ENCODE peak calls at places on chromosomes 2 and 18, in nine cellular contexts. K is small intestine; M is CD8-positive, alpha-beta T cell; Z is esophagus squamous epithelium; J is cardiac fibroblast; Q is right atrium auricular region; L is aorta; H is H7; C is GM06990. P is an unnamed sample.

GRCh38 chr2:111698743-111699554 is 185.0 kb downstream of the ANAPC1 start:
- DNase-seq in K (peak), M (peak), Z (peak), J (peak), Q (peak), L (peak), H (peak), C (no peak), P (peak)

GRCh38 chr2:128305555-128306080 is 13.1 kb downstream of the HS6ST1 start:
- DNase-seq in K (no peak), M (no peak), Z (no peak), J (no peak), Q (no peak), L (peak), H (no peak), C (peak), P (peak)

GRCh38 chr2:38740851-38741541 is 10.2 kb downstream of the SRSF7 start:
- DNase-seq in K (peak), M (no peak), Z (no peak), J (peak), Q (peak), L (peak), H (no peak), C (no peak), P (no peak)

GRCh38 chr2:226031962-226032441 is 632.5 kb downstream of the NYAP2 start:
- DNase-seq in K (no peak), M (no peak), Z (no peak), J (peak), Q (no peak), L (no peak), H (peak), C (no peak), P (no peak)

GRCh38 chr2:150882751-150883520 is 378.7 kb downstream of the RBM43 start:
- DNase-seq in K (no peak), M (no peak), Z (no peak), J (peak), Q (no peak), L (no peak), H (no peak), C (no peak), P (no peak)

GRCh38 chr2:164456599-164456998 is 164.7 kb downstream of the GRB14 start:
- DNase-seq in K (peak), M (no peak), Z (no peak), J (no peak), Q (no peak), L (no peak), H (no peak), C (no peak), P (no peak)

GRCh38 chr2:207394812-207395534 is 134.8 kb upstream of the CREB1 start:
- DNase-seq in K (no peak), M (no peak), Z (no peak), J (peak), Q (no peak), L (no peak), H (no peak), C (no peak), P (no peak)

GRCh38 chr2:225599856-225600255 is 200.3 kb downstream of the NYAP2 start:
- DNase-seq in K (no peak), M (no peak), Z (no peak), J (no peak), Q (no peak), L (no peak), H (no peak), C (no peak), P (no peak)

GRCh38 chr2:104851236-104852160 is 2.4 kb upstream of the POU3F3 start:
- DNase-seq in K (no peak), M (no peak), Z (no peak), J (no peak), Q (no peak), L (no peak), H (no peak), C (no peak), P (no peak)

GRCh38 chr2:101697794-101698418 is 399 bp downstream of the MAP4K4 start:
- DNase-seq in K (no peak), M (peak), Z (no peak), J (no peak), Q (no peak), L (peak), H (peak), C (peak), P (no peak)

GRCh38 chr2:120470041-120470716 is 124.2 kb downstream of the INHBB start:
- DNase-seq in K (no peak), M (no peak), Z (no peak), J (peak), Q (peak), L (peak), H (no peak), C (no peak), P (peak)

GRCh38 chr2:177434475-177434874 is 41.9 kb downstream of the AGPS start:
- DNase-seq in K (no peak), M (no peak), Z (no peak), J (no peak), Q (no peak), L (no peak), H (no peak), C (no peak), P (no peak)

GRCh38 chr2:10405441-10405840 is 42.7 kb downstream of the ODC1 start:
- DNase-seq in K (no peak), M (no peak), Z (no peak), J (peak), Q (no peak), L (peak), H (no peak), C (no peak), P (peak)

GRCh38 chr2:33777791-33778190 is 178.7 kb upstream of the FAM98A start:
- DNase-seq in K (no peak), M (no peak), Z (no peak), J (no peak), Q (no peak), L (no peak), H (no peak), C (no peak), P (no peak)

GRCh38 chr2:118089015-118089800 is 937 bp downstream of the INSIG2 start:
- DNase-seq in K (peak), M (peak), Z (no peak), J (peak), Q (no peak), L (no peak), H (peak), C (no peak), P (no peak)

GRCh38 chr2:68915345-68915841 is 37.3 kb downstream of the GKN2 start:
- DNase-seq in K (no peak), M (no peak), Z (no peak), J (no peak), Q (no peak), L (no peak), H (no peak), C (no peak), P (no peak)

GRCh38 chr2:17912266-17912691 is 33.8 kb downstream of the KCNS3 start:
- DNase-seq in K (no peak), M (no peak), Z (no peak), J (no peak), Q (no peak), L (no peak), H (no peak), C (no peak), P (no peak)

GRCh38 chr2:96602330-96602823 is 35.7 kb downstream of the KANSL3 start:
- DNase-seq in K (peak), M (no peak), Z (no peak), J (no peak), Q (no peak), L (no peak), H (no peak), C (no peak), P (no peak)

GRCh38 chr18:11574545-11574944 is 34.9 kb upstream of the SLC35G4 start:
- DNase-seq in K (no peak), M (no peak), Z (no peak), J (no peak), Q (no peak), L (no peak), H (no peak), C (no peak), P (no peak)

GRCh38 chr2:201260302-201260800 is at the start of gene CASP8:
- DNase-seq in K (peak), M (peak), Z (no peak), J (peak), Q (no peak), L (no peak), H (no peak), C (no peak), P (no peak)

GRCh38 chr18:13437034-13437433 is 218.5 kb downstream of the LDLRAD4 start:
- DNase-seq in K (no peak), M (no peak), Z (no peak), J (no peak), Q (no peak), L (no peak), H (no peak), C (no peak), P (peak)

DNA sequence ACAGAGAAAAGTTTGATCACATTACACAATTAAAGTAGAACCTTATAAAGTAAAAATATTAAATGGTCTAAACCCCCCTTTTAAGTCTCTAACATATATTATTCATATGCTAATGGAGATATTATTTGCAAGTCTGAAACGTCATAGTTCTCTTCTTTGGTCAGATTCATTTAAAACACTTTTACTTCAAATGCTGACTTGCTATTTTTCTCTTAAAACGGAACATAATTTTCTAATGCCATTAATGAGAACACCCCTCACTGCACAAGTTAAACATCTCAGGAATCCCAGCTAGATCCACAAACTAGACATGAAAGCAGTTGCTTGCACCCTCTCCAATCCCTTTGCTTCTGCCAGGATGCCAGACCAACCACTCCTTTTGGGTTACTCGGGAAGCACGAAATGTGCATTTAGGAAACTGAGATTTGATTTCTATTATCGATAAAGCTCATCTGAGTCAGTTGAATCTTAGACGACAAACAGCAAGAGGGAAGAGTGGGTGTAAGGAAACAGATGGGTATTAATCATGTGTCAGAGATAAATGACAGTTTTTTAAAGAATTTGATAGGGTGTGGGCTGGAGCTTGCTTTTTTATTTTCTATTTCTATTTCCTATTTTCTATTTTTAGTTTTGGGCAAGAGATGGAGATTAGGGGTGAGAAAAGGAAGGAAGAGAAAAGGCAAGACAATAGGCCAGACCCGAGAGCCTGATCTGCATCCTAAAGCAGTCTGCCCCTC is 1.5 kb downstream of the ADD2 start:
- DNase-seq in K (no peak), M (no peak), Z (no peak), J (no peak), Q (no peak), L (no peak), H (no peak), C (no peak), P (no peak)
- H3K4me3 ChIP-seq in K (no peak), M (peak), Z (peak), J (no peak), Q (peak), L (no peak), H (peak), C (no peak), P (peak)

GRCh38 chr2:240893363-240893828 is 2.6 kb downstream of the MAB21L4 start:
- DNase-seq in K (no peak), M (peak), Z (no peak), J (peak), Q (no peak), L (no peak), H (no peak), C (peak), P (no peak)
- H3K4me3 ChIP-seq in K (no peak), M (no peak), Z (peak), J (no peak), Q (no peak), L (no peak), H (no peak), C (no peak), P (no peak)

DNA sequence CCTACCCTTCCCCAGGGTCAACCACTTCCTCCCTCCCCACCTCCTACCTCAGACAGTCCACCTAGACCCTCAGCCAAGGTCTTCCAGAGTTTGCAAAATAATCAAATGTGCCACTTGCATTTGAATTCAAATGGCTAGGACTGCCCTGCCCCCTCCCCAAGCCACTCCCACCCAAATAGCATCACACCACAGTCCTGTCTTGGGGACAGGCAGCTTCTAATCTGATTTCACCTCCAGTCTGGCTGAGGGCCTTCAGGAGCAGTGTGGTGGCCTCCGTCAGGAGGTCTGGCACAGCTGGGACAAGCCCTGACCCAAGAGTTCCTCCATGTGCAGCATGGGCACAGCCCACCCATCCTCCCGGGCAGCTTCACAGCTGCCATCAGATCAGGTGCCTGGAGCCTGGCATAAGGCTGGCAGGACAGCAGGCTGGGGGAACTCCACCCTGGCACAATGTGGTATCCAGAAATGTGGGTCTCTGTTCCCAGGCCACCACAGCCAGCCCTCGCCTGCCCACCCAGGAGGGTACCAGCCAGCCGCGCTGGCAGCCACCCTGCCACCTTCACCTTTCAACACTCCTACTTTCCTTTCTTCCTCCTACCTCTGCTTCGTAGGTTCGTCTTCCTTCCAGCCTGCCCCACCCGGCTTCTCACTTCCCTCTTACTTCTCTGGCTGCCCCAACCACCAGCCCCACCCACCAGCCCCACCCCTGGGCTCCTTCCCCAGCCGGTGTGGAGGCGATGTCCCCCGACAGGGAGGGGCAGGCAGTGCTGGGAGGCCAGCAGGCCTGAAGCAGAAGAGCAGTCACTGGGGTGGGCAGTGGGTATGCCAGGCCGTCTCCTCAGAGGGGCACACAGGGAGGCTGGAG is at the start of gene CAPG:
- DNase-seq in K (peak), M (peak), Z (no peak), J (no peak), Q (no peak), L (peak), H (peak), C (peak), P (no peak)
- H3K4me3 ChIP-seq in K (no peak), M (no peak), Z (peak), J (no peak), Q (no peak), L (no peak), H (no peak), C (peak), P (no peak)

GRCh38 chr2:9235388-9236344 is 29.1 kb downstream of the ASAP2 start:
- DNase-seq in K (no peak), M (no peak), Z (no peak), J (peak), Q (no peak), L (no peak), H (no peak), C (no peak), P (no peak)

GRCh38 chr2:9232886-9233285 is 26.3 kb downstream of the ASAP2 start:
- DNase-seq in K (no peak), M (no peak), Z (no peak), J (no peak), Q (no peak), L (no peak), H (no peak), C (no peak), P (no peak)

GRCh38 chr2:9232166-9232479 is 25.5 kb downstream of the ASAP2 start:
- DNase-seq in K (no peak), M (no peak), Z (no peak), J (no peak), Q (no peak), L (no peak), H (no peak), C (no peak), P (no peak)

GRCh38 chr2:9236867-9237266 is 30.3 kb downstream of the ASAP2 start:
- DNase-seq in K (no peak), M (no peak), Z (no peak), J (no peak), Q (no peak), L (no peak), H (no peak), C (no peak), P (no peak)

DNA sequence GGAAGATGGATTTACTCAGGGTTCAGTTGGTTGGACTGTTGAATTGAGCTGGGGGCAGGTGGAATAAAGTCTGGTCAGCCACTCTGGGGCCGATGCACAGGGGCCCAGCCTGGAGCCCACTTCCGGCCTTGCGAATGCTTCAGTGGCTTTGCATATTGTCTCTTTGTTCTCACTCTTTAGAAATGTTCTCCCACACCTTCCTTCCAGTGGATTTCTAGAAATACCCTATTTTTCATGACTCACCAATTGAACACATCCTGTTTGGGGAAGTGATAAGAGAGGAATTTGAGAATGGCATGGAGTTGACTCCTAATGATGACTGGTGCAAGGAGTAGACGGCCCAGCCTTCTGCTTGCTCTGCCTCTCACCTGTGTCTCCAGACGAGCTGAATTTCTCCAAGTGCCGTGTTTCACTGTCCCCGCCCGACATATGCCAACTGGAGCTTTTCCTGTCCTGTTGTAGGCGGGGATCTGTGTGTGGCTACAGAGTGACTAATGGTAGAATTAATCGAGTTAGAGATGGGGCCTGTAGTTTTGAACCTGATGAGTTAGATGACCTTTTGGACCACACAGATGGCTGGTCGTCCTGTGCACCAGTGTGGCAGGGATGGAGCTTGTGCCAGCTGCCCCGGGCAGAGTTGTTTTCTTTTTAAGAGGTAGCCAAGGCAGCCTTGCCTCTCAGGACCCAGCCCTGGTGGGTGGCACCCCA is 28.2 kb downstream of the ASAP2 start:
- DNase-seq in K (peak), M (no peak), Z (no peak), J (peak), Q (no peak), L (no peak), H (no peak), C (no peak), P (no peak)
- H3K4me3 ChIP-seq in K (no peak), M (no peak), Z (no peak), J (no peak), Q (no peak), L (no peak), H (no peak), C (no peak), P (no peak)

DNA sequence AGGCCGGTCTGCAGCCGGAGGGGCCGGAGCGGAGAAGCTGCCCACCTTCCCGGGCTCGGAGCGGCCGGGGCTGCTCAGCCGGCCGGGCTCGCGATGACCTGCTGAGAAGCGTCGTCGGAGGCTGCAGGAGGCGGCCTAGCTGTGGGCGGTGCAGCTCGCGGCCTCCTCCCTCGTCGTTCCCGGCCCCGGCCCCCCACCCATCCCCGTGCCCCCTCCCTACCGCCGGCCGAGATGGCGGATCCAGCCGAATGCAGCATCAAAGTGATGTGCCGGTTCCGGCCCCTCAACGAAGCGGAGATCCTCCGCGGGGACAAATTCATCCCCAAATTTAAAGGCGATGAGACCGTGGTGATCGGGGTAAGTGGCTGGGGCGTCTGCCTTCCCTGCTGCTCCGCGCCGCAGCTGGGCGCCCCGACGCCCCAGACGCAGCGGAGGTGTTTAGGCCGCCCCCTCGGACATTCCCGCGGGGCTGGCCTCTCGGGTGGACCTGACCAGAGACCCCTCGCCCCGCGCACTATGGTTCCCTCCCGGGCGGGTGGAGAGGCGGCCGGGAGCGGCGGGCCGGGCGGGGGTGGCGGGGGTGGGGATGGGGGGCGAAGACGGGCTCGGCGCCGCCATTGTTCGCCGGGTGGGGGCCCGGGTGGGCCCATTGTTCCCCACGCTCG is 492 bp downstream of the KIF5C start:
- DNase-seq in K (no peak), M (no peak), Z (no peak), J (no peak), Q (no peak), L (no peak), H (peak), C (peak), P (no peak)
- H3K4me3 ChIP-seq in K (peak), M (peak), Z (peak), J (peak), Q (peak), L (peak), H (peak), C (peak), P (peak)

DNA sequence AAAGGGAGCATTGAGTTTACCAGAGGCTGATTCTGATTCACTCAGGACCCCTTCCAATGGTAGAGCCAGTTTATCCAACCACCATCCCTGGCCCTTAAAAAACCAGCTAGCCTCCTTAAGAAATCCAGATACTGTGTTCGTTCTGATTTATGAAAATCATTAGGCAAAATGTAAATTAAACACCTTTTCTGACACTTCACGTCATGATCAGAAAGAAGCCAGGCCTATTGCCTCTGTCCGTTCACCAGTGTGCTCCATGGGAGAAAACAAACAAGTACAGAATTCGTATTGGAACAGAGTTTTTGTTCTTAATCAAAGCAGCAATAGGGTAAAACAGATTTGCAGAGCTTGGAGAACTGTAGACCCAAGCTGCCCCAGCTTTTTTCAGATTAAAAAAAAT is 31.1 kb upstream of the RAPH1 start:
- DNase-seq in K (no peak), M (no peak), Z (no peak), J (no peak), Q (no peak), L (no peak), H (no peak), C (no peak), P (no peak)
- H3K4me3 ChIP-seq in K (no peak), M (no peak), Z (no peak), J (no peak), Q (no peak), L (no peak), H (no peak), C (no peak), P (no peak)

GRCh38 chr2:32715391-32715841 is 87.6 kb downstream of the TTC27 start:
- DNase-seq in K (no peak), M (no peak), Z (no peak), J (no peak), Q (no peak), L (no peak), H (no peak), C (peak), P (no peak)

GRCh38 chr2:32711908-32712307 is 84.1 kb downstream of the TTC27 start:
- DNase-seq in K (no peak), M (no peak), Z (no peak), J (no peak), Q (no peak), L (no peak), H (no peak), C (no peak), P (no peak)

GRCh38 chr2:32712870-32713269 is 85.0 kb downstream of the TTC27 start:
- DNase-seq in K (no peak), M (no peak), Z (no peak), J (peak), Q (no peak), L (no peak), H (no peak), C (no peak), P (no peak)

GRCh38 chr2:32714521-32714920 is 86.7 kb downstream of the TTC27 start:
- DNase-seq in K (no peak), M (no peak), Z (no peak), J (no peak), Q (no peak), L (no peak), H (no peak), C (no peak), P (no peak)

GRCh38 chr2:32711219-32711618 is 83.4 kb downstream of the TTC27 start:
- DNase-seq in K (no peak), M (no peak), Z (no peak), J (peak), Q (no peak), L (no peak), H (no peak), C (no peak), P (no peak)
- H3K4me3 ChIP-seq in K (no peak), M (no peak), Z (no peak), J (no peak), Q (no peak), L (no peak), H (no peak), C (no peak), P (no peak)